ENCODE peak calls at places on chromosomes 2 and 18, in five cellular contexts. One of them, this sample, is unnamed.

GRCh38 chr18:62334110-62334509 is 9.0 kb downstream of the TNFRSF11A start:
- DNase-seq in T-cell: no peak
- DNase-seq in ELR: peak; percentile 71
- DNase-seq in skeletal muscle cell: no peak
- DNase-seq in tibial nerve: no peak
- DNase-seq in this sample: peak; percentile 86

GRCh38 chr2:174572556-174572955 is 25.0 kb downstream of the WIPF1 start:
- DNase-seq in T-cell: no peak
- DNase-seq in ELR: no peak
- DNase-seq in skeletal muscle cell: no peak
- DNase-seq in tibial nerve: no peak
- DNase-seq in this sample: no peak

GRCh38 chr2:209471037-209471436 is 47.2 kb downstream of the MAP2 start:
- DNase-seq in T-cell: no peak
- DNase-seq in ELR: peak; percentile 54
- DNase-seq in skeletal muscle cell: peak; percentile 48
- DNase-seq in tibial nerve: no peak
- DNase-seq in this sample: no peak

GRCh38 chr2:17758123-17758522 is 4.2 kb downstream of the GEN1 start:
- DNase-seq in T-cell: no peak
- DNase-seq in ELR: no peak
- DNase-seq in skeletal muscle cell: no peak
- DNase-seq in tibial nerve: no peak
- DNase-seq in this sample: no peak

GRCh38 chr18:23631746-23632145 is 31.0 kb downstream of the ANKRD29 start:
- DNase-seq in T-cell: no peak
- DNase-seq in ELR: no peak
- DNase-seq in skeletal muscle cell: no peak
- DNase-seq in tibial nerve: no peak
- DNase-seq in this sample: no peak

GRCh38 chr2:168439536-168439935 is 16.5 kb upstream of the CERS6 start:
- DNase-seq in T-cell: no peak
- DNase-seq in ELR: peak; percentile 17
- DNase-seq in skeletal muscle cell: no peak
- DNase-seq in tibial nerve: no peak
- DNase-seq in this sample: peak; percentile 24

GRCh38 chr2:199484927-199485326 is 27.2 kb upstream of the SATB2 start:
- DNase-seq in T-cell: no peak
- DNase-seq in ELR: peak; percentile 54
- DNase-seq in skeletal muscle cell: no peak
- DNase-seq in tibial nerve: no peak
- DNase-seq in this sample: peak; percentile 17

GRCh38 chr2:241768850-241769249 is 7.8 kb upstream of the GAL3ST2 start:
- DNase-seq in T-cell: no peak
- DNase-seq in ELR: no peak
- DNase-seq in skeletal muscle cell: no peak
- DNase-seq in tibial nerve: no peak
- DNase-seq in this sample: no peak

GRCh38 chr18:70422061-70422965 is 133.5 kb downstream of the SOCS6 start:
- DNase-seq in T-cell: no peak
- DNase-seq in ELR: peak; percentile 98
- DNase-seq in skeletal muscle cell: peak; percentile 89
- DNase-seq in tibial nerve: peak; percentile 46
- DNase-seq in this sample: peak; percentile 90

GRCh38 chr2:19219060-19219459 is 139.4 kb downstream of the OSR1 start:
- DNase-seq in T-cell: no peak
- DNase-seq in ELR: no peak
- DNase-seq in skeletal muscle cell: no peak
- DNase-seq in tibial nerve: no peak
- DNase-seq in this sample: peak; percentile 16